ENCODE peak calls at places on chromosomes 2 and 18, in nine cellular contexts. Q is sigmoid colon, R is psoas muscle, A is heart right ventricle, Y is GM23338, L is HCT116, M is tibial artery, D is colonic mucosa, X is right atrium auricular region. E is an unnamed sample.
A peak's percentile ranks its signal among the peaks of the same experiment; 100 is the strongest.

GRCh38 chr2:62794791-62795190 is 89.3 kb downstream of the EHBP1 start:
- DNase-seq in Q (no peak), R (no peak), A (no peak), Y (no peak), L (no peak), M (no peak), D (no peak), X (no peak), E (no peak)

GRCh38 chr2:222862915-222863544 is 2.2 kb downstream of the ACSL3 start:
- DNase-seq in Q (no peak), R (no peak), A (no peak), Y (no peak), L (no peak), M (no peak), D (no peak), X (no peak), E (no peak)

GRCh38 chr18:76490701-76491171 is 4.3 kb downstream of the ZNF516 start:
- DNase-seq in Q (peak; percentile 81), R (peak; percentile 22), A (peak; percentile 33), Y (peak; percentile 66), L (no peak), M (no peak), D (peak; percentile 79), X (no peak), E (peak; percentile 75)

GRCh38 chr2:158583923-158584322 is 127.2 kb downstream of the PKP4 start:
- DNase-seq in Q (no peak), R (peak; percentile 11), A (no peak), Y (peak; percentile 14), L (no peak), M (no peak), D (no peak), X (no peak), E (no peak)

GRCh38 chr2:86622878-86623548 is 652 bp downstream of the RNF103 start:
- DNase-seq in Q (peak; percentile 74), R (peak; percentile 62), A (peak; percentile 69), Y (peak; percentile 43), L (no peak), M (peak; percentile 57), D (peak; percentile 70), X (no peak), E (peak; percentile 83)

GRCh38 chr2:201084863-201085262 is 13.1 kb downstream of the NDUFB3 start:
- DNase-seq in Q (no peak), R (no peak), A (no peak), Y (no peak), L (no peak), M (no peak), D (no peak), X (no peak), E (no peak)

GRCh38 chr2:134866498-134867099 is 28.2 kb downstream of the ACMSD start:
- DNase-seq in Q (no peak), R (no peak), A (no peak), Y (no peak), L (no peak), M (no peak), D (no peak), X (no peak), E (no peak)

GRCh38 chr2:43943809-43944452 is 51.9 kb downstream of the LRPPRC start:
- DNase-seq in Q (no peak), R (no peak), A (no peak), Y (no peak), L (no peak), M (no peak), D (no peak), X (no peak), E (no peak)

GRCh38 chr18:45845410-45845809 is 19.9 kb downstream of the SIGLEC15 start:
- DNase-seq in Q (no peak), R (no peak), A (no peak), Y (no peak), L (no peak), M (no peak), D (no peak), X (no peak), E (no peak)

GRCh38 chr2:25379535-25379934 is 37.8 kb upstream of the DNMT3A start:
- DNase-seq in Q (peak; percentile 39), R (no peak), A (no peak), Y (no peak), L (no peak), M (no peak), D (no peak), X (no peak), E (no peak)

GRCh38 chr2:210617732-210618330 is 61.4 kb downstream of the CPS1 start:
- DNase-seq in Q (no peak), R (no peak), A (no peak), Y (peak; percentile 69), L (peak; percentile 12), M (no peak), D (peak; percentile 18), X (no peak), E (no peak)

GRCh38 chr2:150101947-150102346 is 385.5 kb downstream of the RND3 start:
- DNase-seq in Q (no peak), R (no peak), A (no peak), Y (no peak), L (no peak), M (no peak), D (no peak), X (no peak), E (peak; percentile 26)

GRCh38 chr2:203533696-203534471 is 1.2 kb downstream of the RAPH1 start:
- DNase-seq in Q (no peak), R (no peak), A (no peak), Y (peak; percentile 33), L (no peak), M (no peak), D (no peak), X (no peak), E (no peak)

GRCh38 chr18:39037925-39038324 is 1472.3 kb upstream of the CELF4 start:
- DNase-seq in Q (no peak), R (no peak), A (no peak), Y (no peak), L (no peak), M (no peak), D (no peak), X (no peak), E (no peak)

GRCh38 chr2:36489296-36489695 is 108.7 kb downstream of the FEZ2 start:
- DNase-seq in Q (no peak), R (no peak), A (no peak), Y (no peak), L (no peak), M (no peak), D (no peak), X (no peak), E (no peak)

DNA sequence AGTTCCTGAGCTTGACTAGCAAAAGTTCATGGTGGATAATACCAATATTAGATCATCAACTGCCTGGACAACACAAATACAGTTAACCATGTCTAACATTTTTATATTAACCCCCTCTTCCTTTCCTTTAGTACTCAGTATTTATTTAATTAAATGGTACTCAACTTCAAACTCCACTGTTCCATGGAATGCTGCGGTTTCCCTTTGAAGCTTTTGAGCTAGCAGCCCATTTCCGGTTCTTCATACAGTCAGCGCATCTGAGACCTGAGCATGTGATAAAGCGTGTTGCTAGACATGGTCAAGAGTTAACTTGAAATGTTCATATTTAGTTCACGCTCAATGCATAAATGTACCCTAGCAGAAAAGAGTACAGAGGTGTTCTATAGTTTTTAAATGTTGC is 278.4 kb downstream of the ALPK2 start:
- DNase-seq in Q (no peak), R (no peak), A (no peak), Y (no peak), L (no peak), M (no peak), D (no peak), X (no peak), E (no peak)
- H3K36me3 ChIP-seq in Q (peaks cover 71% of the 10 kb centered on the region), R (peaks cover 2% of the 10 kb centered on the region), A (peaks cover 60% of the 10 kb centered on the region), Y (peaks cover 17% of the 10 kb centered on the region), L (peaks cover 8% of the 10 kb centered on the region), M (no peaks in the 10 kb centered on the region), D (no peaks in the 10 kb centered on the region), X (peaks cover 5% of the 10 kb centered on the region), E (peaks cover 50% of the 10 kb centered on the region)

GRCh38 chr2:37554157-37554515 is 117.3 kb downstream of the CDC42EP3 start:
- DNase-seq in Q (no peak), R (no peak), A (no peak), Y (no peak), L (no peak), M (no peak), D (no peak), X (no peak), E (no peak)
- H3K27ac ChIP-seq in Q (no peak overlapping the region), R (no peak overlapping the region), A (no peak overlapping the region), Y (no peak overlapping the region), L (no peak overlapping the region), M (no peak overlapping the region), D (no peak overlapping the region), X (no peak overlapping the region), E (no peak overlapping the region)

GRCh38 chr2:953408-953807 is 2.8 kb downstream of the SNTG2 start:
- DNase-seq in Q (no peak), R (no peak), A (no peak), Y (no peak), L (no peak), M (no peak), D (no peak), X (no peak), E (no peak)

GRCh38 chr2:951224-952006 is 766 bp downstream of the SNTG2 start:
- DNase-seq in Q (no peak), R (no peak), A (no peak), Y (peak; percentile 72), L (no peak), M (no peak), D (no peak), X (no peak), E (no peak)

GRCh38 chr2:953975-954686 is 3.5 kb downstream of the SNTG2 start:
- DNase-seq in Q (no peak), R (no peak), A (no peak), Y (no peak), L (no peak), M (no peak), D (no peak), X (no peak), E (no peak)

GRCh38 chr2:955829-956731 is 5.4 kb downstream of the SNTG2 start:
- DNase-seq in Q (no peak), R (no peak), A (no peak), Y (peak; percentile 66), L (no peak), M (no peak), D (no peak), X (no peak), E (no peak)

DNA sequence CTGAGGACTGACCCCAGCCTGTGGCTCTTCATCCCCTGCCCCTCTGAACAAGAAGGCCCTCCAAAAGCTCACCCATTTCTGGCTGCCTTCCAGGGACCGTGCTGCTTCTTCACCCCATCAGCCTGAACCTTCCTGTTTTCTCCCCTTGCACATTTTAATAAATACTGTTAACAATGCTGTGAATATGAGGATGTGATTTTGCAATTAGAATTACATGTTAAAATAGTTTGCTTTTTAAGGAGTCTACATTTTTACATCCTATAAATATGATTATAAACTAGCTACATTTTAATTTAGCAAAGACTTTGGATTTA is 4.0 kb downstream of the SNTG2 start:
- DNase-seq in Q (no peak), R (no peak), A (no peak), Y (no peak), L (no peak), M (no peak), D (no peak), X (no peak), E (no peak)
- TF ChIP-seq CTCF in Q (no peak), R (no peak), A (no peak), Y (no peak), L (no peak), M (no peak), D (no peak), X (no peak), E (no peak)

DNA sequence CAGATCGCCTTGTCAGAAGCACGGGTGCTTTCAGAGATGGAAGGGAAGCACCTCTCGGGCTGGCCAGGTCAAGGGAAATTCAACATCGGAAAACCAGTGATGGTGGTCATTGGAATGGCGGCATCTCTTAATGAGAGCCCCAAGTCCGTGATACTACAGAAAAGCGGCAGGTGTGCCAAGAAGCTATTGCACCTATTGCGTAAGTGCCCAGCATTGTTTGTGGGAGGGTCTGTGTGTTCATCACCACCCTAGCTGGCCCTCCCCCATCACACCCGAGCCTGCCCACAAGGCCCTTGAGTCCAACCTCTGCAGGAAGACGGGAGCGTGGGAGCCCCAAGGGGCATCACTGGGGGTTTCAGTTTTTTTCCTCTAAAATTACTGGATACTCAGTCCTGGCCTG is 100.7 kb downstream of the DGKD start:
- DNase-seq in Q (peak; percentile 53), R (peak; percentile 14), A (no peak), Y (no peak), L (no peak), M (no peak), D (no peak), X (no peak), E (no peak)
- H3K36me3 ChIP-seq in Q (peaks cover 97% of the 10 kb centered on the region), R (peaks cover 16% of the 10 kb centered on the region), A (peaks cover 100% of the 10 kb centered on the region), Y (peaks cover 9% of the 10 kb centered on the region), L (peaks cover 39% of the 10 kb centered on the region), M (peaks cover 88% of the 10 kb centered on the region), D (peaks cover 20% of the 10 kb centered on the region), X (peaks cover 100% of the 10 kb centered on the region), E (peaks cover 31% of the 10 kb centered on the region)

E was measured in pancreas.